ENCODE peak calls at places on chromosomes 7 and 10, in seven cellular contexts. M is RPMI8226; K is NCI-H69; B is GM13976; N is activated CD4-positive, alpha-beta T cell treated with anti-CD3 and anti-CD28 coated beads for 4 hours; I is WTC11; A is activated effector memory CD4-positive, alpha-beta T cell treated with Interleukin-2 at 50 U/mL for 16 hours. H is an unnamed sample.

GRCh38 chr7:23106801-23107713 is 1.5 kb downstream of the KLHL7 start:
- DNase-seq in N (no peak), M (no peak), A (no peak), B (no peak), K (peak), I (no peak), H (peak)

GRCh38 chr7:135753616-135754413 is 5.2 kb upstream of the FAM180A start:
- DNase-seq in A (no peak), I (no peak), M (no peak), N (no peak), K (no peak), B (no peak), H (no peak)

GRCh38 chr7:106039486-106040060 is 72.5 kb downstream of the SYPL1 start:
- DNase-seq in N (no peak), M (no peak), I (peak), K (no peak), A (no peak), B (no peak), H (no peak)

GRCh38 chr7:77348371-77348813 is 67.8 kb downstream of the GSAP start:
- DNase-seq in I (no peak), B (no peak), N (no peak), A (no peak), M (no peak), K (peak), H (no peak)

GRCh38 chr10:119333146-119333792 is 125.9 kb downstream of the GRK5 start:
- DNase-seq in M (no peak), K (peak), A (peak), N (peak), B (no peak), I (no peak), H (peak)

GRCh38 chr10:44894691-44895090 is 16.4 kb upstream of the TMEM72 start:
- DNase-seq in N (no peak), K (no peak), M (no peak), B (no peak), I (no peak), A (no peak), H (no peak)

GRCh38 chr10:788796-789748 is 99.6 kb upstream of the DIP2C start:
- DNase-seq in B (peak), A (no peak), I (peak), K (peak), N (no peak), M (no peak), H (peak)

GRCh38 chr7:2376351-2377154 is 21.9 kb downstream of the EIF3B start:
- DNase-seq in A (no peak), N (no peak), I (no peak), K (no peak), B (no peak), M (no peak), H (no peak)

GRCh38 chr10:101571573-101571925 is 16.5 kb downstream of the POLL start:
- DNase-seq in M (no peak), K (no peak), I (no peak), A (no peak), B (no peak), N (no peak), H (no peak)

GRCh38 chr10:86289577-86289868 is 77.1 kb downstream of the GRID1 start:
- DNase-seq in A (no peak), M (no peak), K (no peak), B (no peak), I (no peak), N (no peak), H (no peak)

GRCh38 chr7:116122972-116123595 is 87.3 kb upstream of the TES start:
- DNase-seq in I (no peak), B (peak), M (peak), N (no peak), K (peak), A (no peak), H (peak)